ENCODE peak calls at places on chromosomes 2 and 18, in seven cellular contexts. I is fibroblast of the conjunctiva, M is fibroblast of mammary gland, K is lung, X is 8988T, C is AG10803, Z is stromal cell of bone marrow. O is an unnamed sample.

GRCh38 chr18:62717059-62717849 is 1.9 kb downstream of the PHLPP1 start:
- DNase-seq in I (peak; percentile 10), M (peak; percentile 77), K (peak; percentile 41), X (no peak), C (peak; percentile 64), Z (peak; percentile 25), O (peak; percentile 82)

GRCh38 chr18:50687491-50687890 is 127.6 kb downstream of the MAPK4 start:
- DNase-seq in I (no peak), M (no peak), K (peak; percentile 54), X (no peak), C (no peak), Z (no peak), O (no peak)

GRCh38 chr2:224922142-224922727 is 120.0 kb downstream of the DOCK10 start:
- DNase-seq in I (no peak), M (no peak), K (no peak), X (no peak), C (peak; percentile 41), Z (no peak), O (no peak)

GRCh38 chr2:179701524-179702110 is 159.8 kb downstream of the ZNF385B start:
- DNase-seq in I (no peak), M (peak; percentile 47), K (no peak), X (no peak), C (peak; percentile 16), Z (no peak), O (peak; percentile 62)

GRCh38 chr2:41879367-41879871 is 168.4 kb upstream of the PKDCC start:
- DNase-seq in I (no peak), M (no peak), K (no peak), X (no peak), C (no peak), Z (no peak), O (no peak)

GRCh38 chr2:157628532-157629415 is at the start of gene ACVR1C:
- DNase-seq in I (peak; percentile 14), M (peak; percentile 46), K (peak; percentile 71), X (peak; percentile 80), C (peak; percentile 28), Z (peak; percentile 14), O (peak; percentile 88)

GRCh38 chr2:62038980-62039771 is 133.7 kb downstream of the COMMD1 start:
- DNase-seq in I (peak; percentile 16), M (peak; percentile 72), K (no peak), X (no peak), C (peak; percentile 68), Z (peak; percentile 13), O (peak; percentile 69)

GRCh38 chr18:43129946-43130523 is 14.6 kb upstream of the RIT2 start:
- DNase-seq in I (peak; percentile 21), M (peak; percentile 39), K (no peak), X (no peak), C (peak; percentile 11), Z (peak; percentile 9), O (peak; percentile 9)

GRCh38 chr18:75063196-75063595 is 145.7 kb downstream of the PTGR3 start:
- DNase-seq in I (no peak), M (no peak), K (no peak), X (no peak), C (no peak), Z (no peak), O (no peak)

GRCh38 chr2:225582355-225583116 is 183.0 kb downstream of the NYAP2 start:
- DNase-seq in I (no peak), M (no peak), K (no peak), X (no peak), C (no peak), Z (no peak), O (no peak)

GRCh38 chr2:118861741-118862140 is 14.3 kb upstream of the EN1 start:
- DNase-seq in I (no peak), M (peak; percentile 49), K (no peak), X (no peak), C (peak; percentile 69), Z (no peak), O (no peak)

GRCh38 chr2:62663443-62663842 is 42.1 kb upstream of the EHBP1 start:
- DNase-seq in I (peak; percentile 94), M (peak; percentile 96), K (no peak), X (no peak), C (peak; percentile 100), Z (peak; percentile 72), O (no peak)

GRCh38 chr2:117942958-117943672 is 70.8 kb downstream of the CCDC93 start:
- DNase-seq in I (no peak), M (peak; percentile 58), K (no peak), X (no peak), C (peak; percentile 75), Z (no peak), O (no peak)

GRCh38 chr2:216109962-216110614 is 940 bp downstream of the XRCC5 start:
- DNase-seq in I (peak; percentile 62), M (peak; percentile 69), K (no peak), X (no peak), C (peak; percentile 76), Z (peak; percentile 40), O (peak; percentile 47)

GRCh38 chr2:67036446-67036845 is 360.7 kb upstream of the ETAA1 start:
- DNase-seq in I (no peak), M (peak; percentile 84), K (no peak), X (no peak), C (peak; percentile 19), Z (no peak), O (no peak)

GRCh38 chr2:161571051-161571429 is 53.2 kb upstream of the SLC4A10 start:
- DNase-seq in I (no peak), M (no peak), K (no peak), X (no peak), C (no peak), Z (no peak), O (no peak)

GRCh38 chr2:168687314-168687713 is 115.1 kb upstream of the NOSTRIN start:
- DNase-seq in I (no peak), M (peak; percentile 23), K (no peak), X (no peak), C (peak; percentile 42), Z (peak; percentile 7), O (peak; percentile 21)

GRCh38 chr2:239299218-239299939 is 101.4 kb downstream of the HDAC4 start:
- DNase-seq in I (no peak), M (no peak), K (no peak), X (no peak), C (no peak), Z (no peak), O (peak; percentile 59)

O was measured in kidney tubule cell.